ENCODE peak calls at places on chromosomes 6 and 20, in eight cellular contexts. X is stomach, R is GM20000, I is kidney, L is cardiac fibroblast, Y is foreskin keratinocyte, Q is AG10803, J is GM10248. W is an unnamed sample.

GRCh38 chr6:32182617-32183016 is 1.4 kb downstream of the AGER start:
- DNase-seq in X (no peak), I (peak), R (no peak), L (no peak), Q (no peak), Y (no peak), J (no peak), W (no peak)

GRCh38 chr20:50695144-50695872 is 4.0 kb upstream of the RIPOR3 start:
- DNase-seq in R (no peak), X (no peak), L (peak), J (no peak), Y (no peak), Q (peak), I (no peak), W (no peak)

GRCh38 chr20:39518649-39519048 is 556.5 kb downstream of the DHX35 start:
- DNase-seq in X (no peak), Y (no peak), I (no peak), J (no peak), Q (no peak), R (no peak), L (no peak), W (no peak)

GRCh38 chr6:33126101-33126714 is 50.4 kb downstream of the HLA-DPB1 start:
- DNase-seq in I (peak), X (peak), Q (peak), Y (no peak), R (peak), J (peak), L (peak), W (peak)

GRCh38 chr6:129766959-129767728 is 57.2 kb upstream of the ARHGAP18 start:
- DNase-seq in J (peak), R (peak), X (peak), L (peak), Q (peak), Y (peak), I (peak), W (peak)

GRCh38 chr6:19691465-19692167 is 145.6 kb upstream of the ID4 start:
- DNase-seq in R (no peak), Q (peak), I (peak), X (no peak), Y (no peak), L (peak), J (no peak), W (no peak)

GRCh38 chr6:138493413-138493812 is 5.9 kb downstream of the NHSL1 start:
- DNase-seq in Y (peak), X (no peak), I (no peak), Q (peak), L (peak), R (no peak), J (no peak), W (no peak)

GRCh38 chr6:106114492-106114891 is 28.4 kb downstream of the PRDM1 start:
- DNase-seq in I (no peak), L (no peak), Y (no peak), R (peak), J (peak), Q (no peak), X (no peak), W (peak)

GRCh38 chr6:82397962-82398692 is 34.5 kb downstream of the TPBG start:
- DNase-seq in X (no peak), Y (peak), Q (peak), J (no peak), L (peak), I (no peak), R (no peak), W (no peak)

GRCh38 chr6:14865609-14866100 is 380.2 kb upstream of the JARID2 start:
- DNase-seq in Y (no peak), X (no peak), Q (peak), L (no peak), R (no peak), J (peak), I (no peak), W (peak)

GRCh38 chr6:131982740-131983259 is 31.6 kb upstream of the CCN2 start:
- DNase-seq in J (no peak), R (no peak), L (peak), Q (peak), I (no peak), X (no peak), Y (no peak), W (no peak)

GRCh38 chr6:108961985-108962384 is 113.8 kb downstream of the ARMC2 start:
- DNase-seq in J (no peak), L (peak), R (no peak), X (no peak), Y (no peak), I (no peak), Q (peak), W (no peak)

GRCh38 chr6:14547284-14548001 is 429.9 kb downstream of the CD83 start:
- DNase-seq in J (no peak), I (no peak), R (no peak), Y (no peak), L (no peak), Q (no peak), X (no peak), W (no peak)

GRCh38 chr6:56370127-56370540 is 122.8 kb upstream of the COL21A1 start:
- DNase-seq in I (peak), Q (peak), Y (peak), L (peak), X (peak), R (no peak), J (no peak), W (no peak)

GRCh38 chr20:58309607-58310290 is at the start of gene RAB22A:
- DNase-seq in Q (peak), I (peak), J (peak), Y (no peak), R (peak), L (peak), X (peak), W (peak)

GRCh38 chr6:114101255-114101654 is 130.3 kb upstream of the HDAC2 start:
- DNase-seq in J (no peak), L (no peak), R (no peak), X (no peak), Y (no peak), Q (no peak), I (no peak), W (no peak)

GRCh38 chr6:167963589-167964057 is 33.8 kb upstream of the KIF25 start:
- DNase-seq in L (no peak), Y (no peak), R (no peak), X (no peak), Q (no peak), J (no peak), I (no peak), W (no peak)

GRCh38 chr6:148242180-148242579 is 100.5 kb upstream of the SASH1 start:
- DNase-seq in Y (no peak), L (peak), J (no peak), Q (peak), R (no peak), I (no peak), X (no peak), W (no peak)

GRCh38 chr20:32037929-32038328 is 14.1 kb upstream of the HCK start:
- DNase-seq in Q (peak), Y (peak), R (no peak), L (peak), J (no peak), X (no peak), I (no peak), W (no peak)

GRCh38 chr20:43558412-43559146 is at the start of gene SGK2:
- DNase-seq in Y (no peak), R (no peak), Q (peak), J (no peak), X (peak), I (peak), L (peak), W (no peak)

GRCh38 chr20:47973519-47974233 is 188.4 kb upstream of the SULF2 start:
- DNase-seq in I (peak), J (no peak), Y (no peak), X (no peak), Q (no peak), L (peak), R (no peak), W (no peak)

GRCh38 chr6:168414696-168415095 is 26.3 kb upstream of the SMOC2 start:
- DNase-seq in Q (no peak), I (no peak), Y (no peak), L (peak), R (no peak), J (no peak), X (no peak), W (no peak)

GRCh38 chr6:152461556-152461955 is 175.6 kb downstream of the SYNE1 start:
- DNase-seq in X (no peak), Y (no peak), L (no peak), I (no peak), J (no peak), R (no peak), Q (no peak), W (no peak)

GRCh38 chr20:44370639-44371218 is 15.2 kb downstream of the HNF4A start:
- DNase-seq in Q (no peak), R (no peak), L (no peak), I (no peak), J (no peak), Y (no peak), X (peak), W (no peak)

GRCh38 chr6:28542440-28543293 is 17.0 kb downstream of the GPX5 start:
- DNase-seq in Y (peak), L (peak), X (no peak), R (peak), J (peak), I (no peak), Q (peak), W (peak)
- TF ChIP-seq CTCF in Y (peak), L (peak), X (no peak), R (peak), J (peak), I (peak), Q (peak), W (peak)

GRCh38 chr6:8492536-8493125 is 57.3 kb upstream of the SLC35B3 start:
- DNase-seq in L (no peak), I (no peak), R (no peak), Q (no peak), X (no peak), J (no peak), Y (peak), W (no peak)
- TF ChIP-seq CTCF in L (no peak), I (no peak), R (no peak), Q (no peak), X (no peak), J (no peak), Y (no peak), W (no peak)

DNA sequence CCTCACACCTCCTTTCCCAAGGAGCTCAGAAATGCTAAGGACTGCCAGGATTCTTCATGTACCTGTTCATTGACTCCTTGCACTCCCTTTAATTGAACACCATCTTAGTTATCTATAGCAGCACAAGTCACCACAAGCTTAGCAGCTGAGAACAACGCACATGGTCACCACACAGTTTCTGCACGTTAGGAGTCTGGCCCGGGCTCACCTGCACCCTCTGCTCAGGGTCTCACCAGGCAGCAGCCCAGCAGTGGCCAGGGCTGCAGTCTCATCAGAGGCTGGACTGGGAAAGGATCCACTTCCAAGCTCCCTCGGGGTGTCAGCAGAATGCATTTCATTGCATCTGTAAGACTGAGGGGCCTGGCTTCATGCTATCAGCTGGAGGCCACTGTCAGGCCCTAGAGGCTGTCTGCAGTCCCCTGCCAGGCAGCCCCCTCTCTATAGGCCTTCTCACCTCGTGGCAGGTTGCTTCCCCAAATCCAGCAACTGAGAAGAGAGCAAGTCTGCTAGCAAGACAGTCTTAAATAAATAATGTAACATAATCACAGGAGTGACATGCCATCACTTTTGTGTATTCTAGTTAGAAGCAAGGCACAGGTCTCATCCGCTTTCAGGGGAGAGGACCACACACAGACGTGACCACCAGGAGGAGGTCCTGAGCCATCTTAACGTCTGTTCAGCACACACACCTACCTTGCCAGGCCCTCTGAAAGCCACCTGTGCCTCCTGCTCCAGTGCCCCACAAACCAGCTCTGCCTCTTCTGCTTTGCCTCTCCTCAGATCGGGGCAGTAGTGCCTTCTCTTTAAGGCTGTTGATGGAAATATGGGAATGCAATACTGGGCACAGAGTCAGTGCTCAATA is 165.2 kb upstream of the CST7 start:
- DNase-seq in Q (no peak), R (peak), Y (no peak), J (no peak), X (peak), L (no peak), I (peak), W (peak)
- TF ChIP-seq CTCF in Q (no peak), R (peak), Y (no peak), J (peak), X (no peak), L (no peak), I (peak), W (no peak)

DNA sequence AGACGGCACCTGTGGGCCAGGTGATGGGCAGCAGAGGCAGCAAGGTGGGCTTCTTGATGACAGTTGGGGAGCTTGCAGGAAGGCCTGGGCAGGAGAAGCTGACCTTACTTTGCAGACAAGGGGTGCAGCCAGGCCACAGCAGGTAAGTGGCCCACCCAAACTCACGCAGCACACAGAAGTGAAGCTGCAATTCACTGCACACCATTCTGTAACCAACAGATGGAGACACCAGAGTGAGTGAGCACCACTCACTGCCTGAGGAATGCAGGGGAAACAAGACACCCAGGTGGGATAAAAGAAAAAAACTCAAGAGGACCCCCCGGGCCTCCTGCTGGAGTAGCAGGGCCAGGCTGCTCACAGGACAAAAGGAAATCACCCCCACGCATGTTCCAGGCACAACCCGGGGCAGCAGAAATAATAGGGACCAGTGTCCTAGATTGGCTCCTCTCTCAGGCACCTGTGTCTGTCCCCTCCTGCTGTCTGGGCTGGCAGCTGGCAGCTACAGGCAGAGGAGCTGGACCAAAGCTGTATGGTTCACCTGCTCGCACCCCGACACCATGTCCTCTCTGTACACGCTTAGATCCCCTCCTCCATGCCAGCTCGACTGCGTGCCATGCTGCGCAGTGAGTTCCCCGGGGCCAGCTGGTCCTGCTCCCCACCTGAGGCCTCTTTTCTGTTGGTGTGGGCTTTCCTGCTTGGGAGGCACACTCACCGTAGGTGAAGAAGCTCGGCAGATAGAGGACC is 4.9 kb downstream of the MTCH1 start:
- DNase-seq in L (no peak), R (no peak), I (no peak), X (no peak), J (no peak), Y (no peak), Q (no peak), W (no peak)
- TF ChIP-seq CTCF in L (no peak), R (no peak), I (no peak), X (no peak), J (no peak), Y (no peak), Q (peak), W (no peak)

GRCh38 chr6:17045581-17046322 is 56.1 kb upstream of the STMND1 start:
- DNase-seq in R (no peak), Q (peak), Y (no peak), J (no peak), I (no peak), X (no peak), L (peak), W (no peak)

GRCh38 chr6:17043148-17043522 is 58.7 kb upstream of the STMND1 start:
- DNase-seq in J (no peak), R (no peak), X (no peak), I (no peak), Y (no peak), Q (no peak), L (no peak), W (no peak)

GRCh38 chr6:17038316-17038715 is 63.5 kb upstream of the STMND1 start:
- DNase-seq in I (no peak), Y (no peak), X (no peak), L (peak), J (no peak), R (no peak), Q (peak), W (no peak)

GRCh38 chr6:17039266-17039665 is 62.6 kb upstream of the STMND1 start:
- DNase-seq in I (no peak), X (no peak), Y (no peak), J (no peak), Q (no peak), R (no peak), L (peak), W (no peak)

DNA sequence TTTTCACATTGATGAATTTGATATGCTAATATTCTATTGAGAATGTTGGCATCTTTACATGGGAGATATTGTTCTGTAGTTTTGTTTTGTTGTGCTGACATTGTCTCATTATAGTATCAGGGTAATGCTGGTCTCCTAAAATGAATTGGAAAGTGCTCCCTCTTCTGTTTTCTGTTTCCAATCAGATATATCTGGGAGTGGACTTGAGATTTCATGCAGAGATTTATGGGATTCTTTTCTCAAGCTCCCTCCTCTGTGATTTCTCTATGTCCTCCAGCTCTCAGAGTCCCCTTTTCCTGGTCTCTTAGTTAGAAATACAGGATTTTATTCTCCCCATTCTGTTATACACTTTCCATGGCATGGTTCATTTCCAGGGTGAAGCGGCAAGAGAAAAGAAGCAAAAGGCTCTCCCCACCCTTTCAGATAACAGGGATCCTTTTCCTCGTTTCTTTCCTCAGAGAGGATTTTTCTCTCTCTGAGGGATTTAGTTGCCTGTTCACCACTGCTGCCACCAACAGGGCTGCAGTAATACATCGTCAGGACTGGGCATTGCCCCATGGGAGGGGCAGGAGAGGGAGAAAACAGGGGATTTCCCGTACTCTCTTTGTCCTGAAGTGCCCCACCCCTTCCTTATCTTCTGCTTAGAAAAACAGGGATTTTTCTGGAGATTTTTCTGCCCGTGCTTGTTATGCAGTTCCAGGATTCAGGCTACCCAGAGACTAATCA is 59.3 kb upstream of the STMND1 start:
- DNase-seq in L (peak), J (no peak), R (no peak), I (no peak), Y (peak), Q (peak), X (no peak), W (no peak)
- TF ChIP-seq CTCF in L (peak), J (no peak), R (no peak), I (peak), Y (peak), Q (peak), X (no peak), W (no peak)

DNA sequence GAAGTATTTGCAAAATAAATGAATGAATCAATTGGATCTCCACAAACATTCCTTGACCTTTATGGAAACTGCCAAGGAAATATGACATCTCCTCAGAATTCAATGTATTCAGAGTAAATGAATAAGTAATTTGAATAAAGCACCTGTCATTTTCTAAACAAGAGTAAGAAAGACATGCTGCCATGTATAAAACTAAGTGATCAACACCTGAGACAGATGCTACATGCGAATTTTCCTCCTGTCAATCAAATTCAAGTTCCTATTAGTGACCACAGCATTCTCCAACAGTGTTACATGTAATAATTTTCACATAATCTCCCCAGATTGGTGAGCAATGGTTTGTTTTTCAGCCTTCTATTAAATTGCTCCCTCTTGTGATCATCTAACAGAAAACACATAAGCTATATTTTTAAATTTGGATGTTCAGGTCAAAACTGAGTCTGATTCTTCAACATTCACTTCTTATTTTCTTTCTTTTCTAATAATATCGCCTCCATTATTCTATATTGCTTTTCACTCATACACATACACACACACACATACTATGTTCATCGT is 163.2 kb upstream of the RNF217 start:
- DNase-seq in L (peak), I (no peak), Y (no peak), X (no peak), R (no peak), J (no peak), Q (no peak), W (no peak)
- TF ChIP-seq CTCF in L (no peak), I (no peak), Y (peak), X (no peak), R (no peak), J (no peak), Q (no peak), W (no peak)

GRCh38 chr6:85372188-85372914 is 77.5 kb upstream of the NT5E start:
- DNase-seq in X (no peak), I (no peak), Q (no peak), Y (no peak), R (peak), L (peak), J (peak), W (peak)
- TF ChIP-seq CTCF in X (no peak), I (peak), Q (no peak), Y (no peak), R (peak), L (peak), J (peak), W (no peak)

GRCh38 chr6:110902091-110902490 is 27.5 kb downstream of the AMD1 start:
- DNase-seq in L (no peak), I (no peak), R (no peak), Q (no peak), Y (no peak), J (no peak), X (no peak), W (no peak)
- TF ChIP-seq CTCF in L (no peak), I (no peak), R (no peak), Q (no peak), Y (no peak), J (no peak), X (no peak), W (no peak)